ENCODE peak calls at places on chromosomes 13 and 19, in eight cellular contexts. C is prostate gland, N is mammary epithelial cell, B is testis, Q is tibial artery, D is upper lobe of left lung, W is fibroblast of lung, M is psoas muscle. H is an unnamed sample.
A peak's percentile ranks its signal among the peaks of the same experiment; 100 is the strongest.

GRCh38 chr13:45362939-45363338 is 22.0 kb upstream of the TPT1 start:
- DNase-seq in C (no peak), M (no peak), W (no peak), N (no peak), B (no peak), D (no peak), Q (no peak), H (no peak)

GRCh38 chr19:54662730-54663129 is at the start of gene LILRB4:
- DNase-seq in W (no peak), D (no peak), B (peak; percentile 40), M (peak; percentile 67), C (no peak), Q (peak; percentile 52), N (no peak), H (no peak)

GRCh38 chr13:33799950-33800592 is 17.9 kb upstream of the RFC3 start:
- DNase-seq in M (no peak), B (no peak), Q (no peak), W (peak; percentile 77), C (no peak), D (no peak), N (peak; percentile 11), H (no peak)

GRCh38 chr19:1259873-1260748 is 9.0 kb upstream of the CIRBP start:
- DNase-seq in W (no peak), B (no peak), M (no peak), D (peak; percentile 92), N (no peak), C (no peak), Q (no peak), H (no peak)

GRCh38 chr19:16185925-16186234 is 670 bp downstream of the FAM32A start:
- DNase-seq in C (peak; percentile 17), B (no peak), D (no peak), M (no peak), N (no peak), W (no peak), Q (no peak), H (no peak)

GRCh38 chr19:47756627-47756929 is 11.2 kb downstream of the NOP53 start:
- DNase-seq in W (no peak), D (no peak), N (no peak), M (no peak), Q (no peak), B (no peak), C (no peak), H (no peak)

GRCh38 chr13:49057176-49057575 is 81.5 kb downstream of the FNDC3A start:
- DNase-seq in N (no peak), M (no peak), D (no peak), Q (no peak), C (no peak), B (no peak), W (no peak), H (no peak)

GRCh38 chr13:97004096-97004876 is 10.0 kb upstream of the OXGR1 start:
- DNase-seq in D (no peak), Q (no peak), M (no peak), B (no peak), C (no peak), W (peak; percentile 60), N (no peak), H (no peak)

GRCh38 chr13:50589651-50590054 is 253.8 kb downstream of the DLEU7 start:
- DNase-seq in C (no peak), B (no peak), M (no peak), N (peak; percentile 77), D (no peak), Q (no peak), W (peak; percentile 83), H (no peak)

GRCh38 chr19:1651061-1651547 is 1.3 kb downstream of the TCF3 start:
- DNase-seq in M (no peak), N (no peak), B (no peak), C (no peak), Q (no peak), W (peak; percentile 42), D (peak; percentile 76), H (peak; percentile 48)

GRCh38 chr19:48867922-48868195 is 558 bp downstream of the PLEKHA4 start:
- DNase-seq in Q (no peak), W (no peak), M (no peak), B (no peak), C (no peak), D (no peak), N (no peak), H (no peak)

GRCh38 chr13:43364210-43365041 is 341.0 kb downstream of the DNAJC15 start:
- DNase-seq in B (no peak), D (no peak), Q (no peak), C (no peak), N (no peak), M (peak; percentile 59), W (peak; percentile 47), H (no peak)

GRCh38 chr19:49614096-49614857 is 23.3 kb downstream of the PRR12 start:
- DNase-seq in B (no peak), M (no peak), Q (no peak), D (peak; percentile 43), W (peak; percentile 80), N (peak; percentile 69), C (no peak), H (no peak)

GRCh38 chr19:35822579-35822978 is 9.9 kb upstream of the PRODH2 start:
- DNase-seq in W (no peak), B (no peak), N (no peak), D (no peak), C (no peak), Q (no peak), M (no peak), H (no peak)

GRCh38 chr19:46426506-46427162 is 2.1 kb downstream of the PNMA8C start:
- DNase-seq in N (no peak), C (peak; percentile 51), M (peak; percentile 85), B (peak; percentile 94), Q (peak; percentile 67), D (peak; percentile 88), W (peak; percentile 84), H (peak; percentile 96)

GRCh38 chr19:4878491-4878968 is 11.1 kb upstream of the PLIN3 start:
- DNase-seq in C (no peak), Q (no peak), D (peak; percentile 63), B (no peak), W (no peak), N (no peak), M (peak; percentile 86), H (peak; percentile 58)

GRCh38 chr13:30431269-30431950 is 9.1 kb downstream of the UBE2L5 start:
- DNase-seq in D (no peak), B (no peak), Q (no peak), C (no peak), W (no peak), N (peak; percentile 86), M (no peak), H (no peak)

GRCh38 chr13:24671367-24672117 is 8.7 kb upstream of the ATP12A start:
- DNase-seq in N (peak; percentile 87), C (peak; percentile 36), M (no peak), Q (peak; percentile 72), B (peak; percentile 33), D (no peak), W (peak; percentile 75), H (peak; percentile 29)

GRCh38 chr13:24668511-24668910 is 11.7 kb upstream of the ATP12A start:
- DNase-seq in N (no peak), D (no peak), Q (no peak), M (no peak), C (no peak), B (no peak), W (no peak), H (no peak)

GRCh38 chr13:24670927-24671326 is 9.3 kb upstream of the ATP12A start:
- DNase-seq in C (no peak), B (no peak), W (no peak), N (no peak), M (no peak), Q (no peak), D (no peak), H (no peak)

GRCh38 chr13:24668955-24669354 is 11.3 kb upstream of the ATP12A start:
- DNase-seq in D (no peak), C (peak; percentile 22), N (peak; percentile 94), Q (no peak), B (no peak), W (no peak), M (no peak), H (no peak)

DNA sequence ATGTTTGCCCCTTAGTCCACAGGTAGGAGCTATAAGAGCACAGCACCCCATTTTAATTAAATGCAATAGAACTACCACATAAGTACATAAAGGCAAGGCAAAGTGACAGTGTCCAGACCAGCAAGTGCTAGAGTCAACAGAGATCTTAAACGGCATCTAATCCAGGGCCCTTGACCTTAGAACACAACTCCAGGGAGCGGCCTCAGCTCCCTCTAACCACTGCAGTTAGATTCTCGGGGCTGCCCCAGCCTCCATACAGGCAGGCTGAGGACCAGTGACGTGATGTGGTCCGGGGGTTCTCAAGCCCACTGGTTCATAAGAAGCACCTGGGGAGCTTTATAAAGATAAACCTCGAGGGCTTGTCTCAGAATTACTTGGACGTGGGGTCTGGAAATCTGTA is 10.0 kb upstream of the ATP12A start:
- DNase-seq in B (no peak), C (no peak), N (no peak), W (no peak), Q (no peak), M (no peak), D (no peak), H (no peak)
- H3K27ac ChIP-seq in B (no peak overlapping the region), C (no peak overlapping the region), N (peak overlapping the region; percentile 99), W (no peak overlapping the region), Q (no peak overlapping the region), M (no peak overlapping the region), D (no peak overlapping the region), H (no peak overlapping the region)

DNA sequence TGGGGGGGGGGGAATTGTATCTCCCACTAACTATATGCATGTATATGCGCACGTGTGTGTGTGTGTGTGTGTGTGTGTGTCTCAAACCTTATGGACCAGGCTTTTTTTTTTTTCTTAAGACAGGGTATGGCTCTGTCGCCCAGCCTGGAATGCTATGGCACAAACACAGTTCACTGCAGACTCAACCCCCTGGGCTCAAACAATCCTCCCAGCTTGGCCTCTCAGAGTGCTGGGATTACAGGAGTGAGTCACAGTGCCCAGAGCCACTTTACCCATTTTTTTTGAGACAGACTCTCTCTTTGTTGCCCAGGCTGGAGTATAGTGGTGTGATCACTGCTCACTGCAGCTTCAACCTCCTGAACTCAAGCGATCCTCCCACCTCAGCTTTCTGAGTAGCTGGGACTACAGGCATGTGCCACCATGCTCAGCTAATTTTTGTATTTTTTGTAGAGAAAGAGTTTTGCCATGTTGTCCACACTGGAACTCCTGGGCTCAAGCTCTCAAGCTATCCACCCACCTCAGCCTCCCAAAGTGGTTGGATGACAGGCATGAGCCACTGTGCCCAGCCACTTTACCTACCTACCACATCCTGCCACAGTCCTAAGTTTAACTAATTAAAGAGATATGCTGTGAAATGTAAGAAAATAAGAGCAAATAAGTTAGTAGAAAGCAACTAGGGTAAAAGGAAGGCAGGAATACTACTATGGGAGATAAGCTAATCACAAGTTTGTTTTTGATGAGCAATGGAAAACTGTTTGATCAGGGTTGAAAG is 2.4 kb downstream of the ZMYM5 start:
- DNase-seq in D (no peak), M (no peak), C (no peak), W (peak; percentile 55), N (peak; percentile 89), B (no peak), Q (no peak), H (no peak)
- H3K4me3 ChIP-seq in D (no peak overlapping the region), M (peak overlapping the region; percentile 79), C (no peak overlapping the region), W (peak overlapping the region; percentile 97), N (peak overlapping the region; percentile 21), B (no peak overlapping the region), Q (peak overlapping the region; percentile 96), H (no peak overlapping the region)

GRCh38 chr19:41373993-41374392 is 2.3 kb upstream of the TMEM91 start:
- DNase-seq in W (peak; percentile 93), M (peak; percentile 90), N (peak; percentile 59), B (peak; percentile 89), Q (peak; percentile 72), C (peak; percentile 47), D (peak; percentile 95), H (peak; percentile 90)
- H3K27ac ChIP-seq in W (no peak overlapping the region), M (no peak overlapping the region), N (no peak overlapping the region), B (no peak overlapping the region), Q (no peak overlapping the region), C (no peak overlapping the region), D (peak overlapping the region; percentile 23), H (no peak overlapping the region)

GRCh38 chr13:20231839-20232555 is at the start of gene GJB6:
- DNase-seq in C (no peak), B (no peak), Q (no peak), M (no peak), W (no peak), D (peak; percentile 88), N (peak; percentile 8), H (peak; percentile 73)
- H3K4me3 ChIP-seq in C (peak within 1 kb of the TSS; percentile 12), B (peak within 1 kb of the TSS; percentile 24), Q (peak within 1 kb of the TSS; percentile 28), M (peak within 1 kb of the TSS; percentile 53), W (no peak within 1 kb of the TSS), D (peak within 1 kb of the TSS; percentile 34), N (peak within 1 kb of the TSS; percentile 26), H (peak within 1 kb of the TSS; percentile 36)

H was measured in pancreas.